ENCODE peak calls at places on chromosome 17, in seven cellular contexts. L is gastrocnemius medialis, O is transverse colon, K is cardiac muscle cell, T is stomach, B is progenitor cell of endocrine pancreas, W is tibial nerve. I is an unnamed sample.
A peak's percentile ranks its signal among the peaks of the same experiment; 100 is the strongest.

GRCh38 chr17:47846741-47847340 is 4.1 kb downstream of the SP6 start:
- DNase-seq in L (no peak), O (no peak), K (peak; percentile 63), T (no peak), B (no peak), W (no peak), I (peak; percentile 66)

GRCh38 chr17:8846768-8847211 is 20.7 kb downstream of the PIK3R6 start:
- DNase-seq in L (no peak), O (no peak), K (peak; percentile 86), T (no peak), B (no peak), W (no peak), I (no peak)

GRCh38 chr17:5249615-5250014 is 15.0 kb upstream of the SCIMP start:
- DNase-seq in L (peak; percentile 46), O (peak; percentile 63), K (peak; percentile 74), T (peak; percentile 61), B (peak; percentile 39), W (peak; percentile 75), I (peak; percentile 48)

GRCh38 chr17:75679706-75680201 is 12.6 kb downstream of the SAP30BP start:
- DNase-seq in L (no peak), O (peak; percentile 60), K (no peak), T (peak; percentile 72), B (no peak), W (peak; percentile 54), I (no peak)

GRCh38 chr17:6387442-6387841 is 47.5 kb downstream of the AIPL1 start:
- DNase-seq in L (no peak), O (no peak), K (no peak), T (no peak), B (no peak), W (no peak), I (no peak)

GRCh38 chr17:1275205-1275961 is 4.1 kb upstream of the TRARG1 start:
- DNase-seq in L (no peak), O (no peak), K (no peak), T (no peak), B (no peak), W (no peak), I (no peak)

GRCh38 chr17:80959330-80960036 is 32.2 kb upstream of the CHMP6 start:
- DNase-seq in L (peak; percentile 90), O (peak; percentile 72), K (no peak), T (no peak), B (no peak), W (peak; percentile 55), I (no peak)

GRCh38 chr17:15257316-15257925 is 7.7 kb downstream of the PMP22 start:
- DNase-seq in L (peak; percentile 86), O (peak; percentile 76), K (peak; percentile 74), T (peak; percentile 76), B (peak; percentile 47), W (peak; percentile 85), I (peak; percentile 69)

GRCh38 chr17:48724241-48725004 is 1.4 kb downstream of the PRAC2 start:
- DNase-seq in L (peak; percentile 52), O (peak; percentile 92), K (peak; percentile 89), T (peak; percentile 89), B (peak; percentile 77), W (peak; percentile 87), I (peak; percentile 92)

GRCh38 chr17:67779098-67779672 is 46.1 kb upstream of the BPTF start:
- DNase-seq in L (no peak), O (peak; percentile 27), K (peak; percentile 23), T (peak; percentile 44), B (no peak), W (peak; percentile 61), I (peak; percentile 45)

GRCh38 chr17:6639651-6640535 is 618 bp downstream of the KIAA0753 start:
- DNase-seq in L (peak; percentile 15), O (peak; percentile 47), K (peak; percentile 66), T (no peak), B (peak; percentile 28), W (no peak), I (peak; percentile 63)

GRCh38 chr17:18027280-18027679 is 11.7 kb downstream of the ATPAF2 start:
- DNase-seq in L (peak; percentile 89), O (no peak), K (no peak), T (no peak), B (no peak), W (no peak), I (no peak)

GRCh38 chr17:64218066-64218465 is 45.0 kb downstream of the TEX2 start:
- DNase-seq in L (no peak), O (no peak), K (no peak), T (no peak), B (no peak), W (no peak), I (no peak)

GRCh38 chr17:64216030-64216384 is 47.1 kb downstream of the TEX2 start:
- DNase-seq in L (no peak), O (no peak), K (no peak), T (no peak), B (no peak), W (no peak), I (no peak)

GRCh38 chr17:64214950-64215349 is 48.1 kb downstream of the TEX2 start:
- DNase-seq in L (peak; percentile 61), O (no peak), K (no peak), T (peak; percentile 34), B (no peak), W (no peak), I (no peak)

GRCh38 chr17:64217249-64217652 is 45.8 kb downstream of the TEX2 start:
- DNase-seq in L (peak; percentile 28), O (no peak), K (no peak), T (no peak), B (no peak), W (no peak), I (no peak)

DNA sequence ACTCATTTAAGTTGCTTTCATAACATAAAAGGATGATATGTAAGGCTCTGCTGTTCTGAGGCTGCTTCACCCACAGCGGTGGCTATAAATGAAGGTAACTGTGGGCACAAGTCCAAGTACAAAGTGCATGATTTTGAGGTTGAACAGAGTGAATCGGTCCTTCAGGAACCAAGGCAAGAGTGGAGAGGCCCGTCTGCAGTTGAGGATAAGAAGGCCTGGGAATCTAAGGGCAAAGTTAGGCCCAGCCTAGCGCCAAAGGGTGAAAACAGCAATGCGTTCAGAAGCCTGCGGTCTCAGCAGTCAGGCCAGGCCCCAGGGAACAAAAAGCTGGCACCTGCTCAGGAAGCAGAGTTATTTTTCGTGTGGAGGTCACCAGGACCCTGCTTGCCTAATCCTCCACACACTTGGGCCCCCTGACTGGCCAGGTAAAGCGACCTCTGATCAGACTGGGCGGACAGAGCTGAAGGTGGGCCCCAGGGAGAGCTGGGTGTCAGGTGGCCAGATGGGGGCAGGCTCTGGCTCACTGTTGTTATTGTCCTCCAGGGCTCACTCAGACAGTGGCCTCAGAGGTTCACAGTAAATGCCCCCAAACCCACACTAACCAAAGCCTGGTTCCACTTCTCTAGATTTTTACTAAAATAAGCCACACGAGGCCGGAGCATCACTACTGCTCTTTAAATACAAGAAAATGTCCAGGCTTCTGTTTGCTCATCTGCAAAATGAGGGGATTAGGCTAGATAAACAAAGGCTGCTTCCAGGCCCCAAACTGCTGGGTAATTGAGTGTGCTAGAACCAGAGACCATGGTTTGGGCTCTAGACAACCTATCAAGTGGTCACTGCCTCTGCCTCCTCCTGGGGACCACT is 46.4 kb downstream of the TEX2 start:
- DNase-seq in L (peak; percentile 75), O (peak; percentile 49), K (no peak), T (peak; percentile 53), B (no peak), W (peak; percentile 16), I (no peak)
- TF ChIP-seq CTCF in L (no peak), O (no peak), K (peak; percentile 13), T (no peak), B (peak; percentile 23), W (peak; percentile 6), I (no peak)

DNA sequence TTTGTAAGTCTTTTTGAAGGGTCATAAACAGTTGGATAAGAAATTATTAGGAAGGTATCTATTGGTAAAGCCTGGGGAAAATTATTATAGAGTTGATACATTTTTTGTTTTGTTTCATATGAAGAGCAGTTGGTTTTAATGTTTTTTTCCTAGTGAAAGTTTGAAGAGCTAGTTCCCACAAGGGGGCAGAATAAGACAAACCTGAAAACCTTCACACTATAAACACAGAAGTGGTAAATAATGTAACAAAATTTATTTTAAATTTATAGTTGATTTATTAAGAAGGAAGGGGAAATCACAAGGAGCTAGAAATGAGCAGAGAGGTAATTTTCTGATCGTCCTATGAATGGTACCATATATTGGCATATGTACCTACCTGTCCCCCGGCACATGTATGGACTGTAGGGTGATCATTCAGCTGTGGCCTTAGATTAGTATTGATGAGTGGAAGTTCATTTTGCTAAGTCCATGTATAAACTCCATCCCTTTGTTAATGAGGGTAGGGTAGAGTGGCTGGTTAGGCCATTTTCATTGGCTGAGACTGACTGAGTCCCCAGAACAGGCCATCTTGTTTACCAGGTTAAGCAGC is 116.3 kb downstream of the TANC2 start:
- DNase-seq in L (no peak), O (no peak), K (no peak), T (no peak), B (no peak), W (no peak), I (no peak)
- TF ChIP-seq CTCF in L (no peak), O (no peak), K (peak; percentile 51), T (no peak), B (peak; percentile 60), W (peak; percentile 17), I (peak; percentile 28)

DNA sequence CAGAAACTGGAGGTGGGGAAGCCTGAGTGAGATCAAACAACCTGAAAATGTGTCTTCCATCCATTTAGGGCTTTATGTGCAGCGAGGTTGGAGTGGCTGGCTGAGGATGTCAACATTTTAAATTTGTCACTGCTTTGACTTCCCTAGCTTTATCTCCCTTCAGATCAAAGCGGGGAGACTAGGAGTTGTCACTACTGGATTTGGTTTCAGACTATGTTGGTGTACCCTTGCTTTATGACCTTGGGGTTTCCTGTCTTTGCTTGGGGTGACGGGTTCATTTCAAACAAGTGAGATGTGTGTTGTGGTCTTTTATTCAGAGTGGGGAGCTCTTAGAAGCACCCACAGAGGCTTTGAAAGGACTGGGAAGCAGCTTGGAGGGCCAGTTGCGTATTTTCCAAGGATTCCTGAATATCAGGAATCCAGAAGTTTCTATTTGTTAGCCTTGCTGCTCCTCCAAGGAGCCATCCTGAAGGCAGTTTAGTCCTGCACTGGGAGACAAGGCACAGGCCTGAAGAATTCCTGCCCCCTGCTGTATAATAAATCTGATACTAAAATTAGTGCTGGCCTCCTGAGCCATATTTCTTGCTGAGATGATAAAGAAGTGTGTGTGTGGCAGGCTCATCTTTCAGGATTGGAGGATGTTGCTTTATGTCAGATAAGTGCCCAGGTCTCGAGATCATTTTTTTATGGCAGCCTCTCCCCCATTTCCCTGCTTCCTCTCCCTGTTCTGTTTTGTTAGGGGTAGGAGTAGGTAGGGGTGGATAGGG is 25.7 kb downstream of the MSI2 start:
- DNase-seq in L (peak; percentile 57), O (no peak), K (no peak), T (no peak), B (no peak), W (no peak), I (no peak)
- TF ChIP-seq CTCF in L (no peak), O (no peak), K (no peak), T (no peak), B (no peak), W (no peak), I (no peak)

GRCh38 chr17:16940116-16940881 is 31.6 kb downstream of the TNFRSF13B start:
- DNase-seq in L (no peak), O (no peak), K (no peak), T (peak; percentile 24), B (no peak), W (no peak), I (no peak)
- TF ChIP-seq CTCF in L (no peak), O (no peak), K (no peak), T (no peak), B (no peak), W (no peak), I (no peak)

GRCh38 chr17:78828470-78829185 is 12.0 kb downstream of the USP36 start:
- DNase-seq in L (no peak), O (no peak), K (no peak), T (no peak), B (no peak), W (no peak), I (no peak)
- TF ChIP-seq CTCF in L (no peak), O (no peak), K (peak; percentile 34), T (no peak), B (no peak), W (no peak), I (no peak)

I was measured in nephron progenitor cell.